ENCODE peak calls at places on chromosomes 12 and 14, in four cellular contexts. R, T, S and U are unnamed samples.

GRCh38 chr14:64632056-64632455 is 72.2 kb upstream of the PLEKHG3 start:
- DNase-seq in R (no peak), T (no peak), S (peak), U (peak)

GRCh38 chr14:96069421-96069820 is 30.3 kb downstream of the C14orf132 start:
- DNase-seq in R (no peak), T (no peak), S (peak), U (no peak)

GRCh38 chr14:102043251-102044025 is 43.4 kb downstream of the HSP90AA1 start:
- DNase-seq in R (no peak), T (no peak), S (no peak), U (peak)

GRCh38 chr12:14714437-14714836 is 18.0 kb upstream of the GUCY2C start:
- DNase-seq in R (no peak), T (no peak), S (no peak), U (no peak)

GRCh38 chr12:117064596-117064995 is 34.6 kb downstream of the TESC start:
- DNase-seq in R (no peak), T (peak), S (no peak), U (no peak)

GRCh38 chr12:88153959-88154358 is 11.9 kb downstream of the TMTC3 start:
- DNase-seq in R (peak), T (no peak), S (no peak), U (peak)

GRCh38 chr12:80321653-80322052 is 122.4 kb upstream of the PTPRQ start:
- DNase-seq in R (peak), T (no peak), S (no peak), U (peak)

GRCh38 chr14:101962503-101962874 is 1.9 kb upstream of the DYNC1H1 start:
- DNase-seq in R (peak), T (no peak), S (peak), U (peak)

GRCh38 chr12:96487214-96487613 is 2.2 kb upstream of the CFAP54 start:
- DNase-seq in R (peak), T (no peak), S (no peak), U (peak)

GRCh38 chr14:58815046-58815701 is 177.4 kb downstream of the DACT1 start:
- DNase-seq in R (peak), T (no peak), S (no peak), U (peak)

GRCh38 chr12:15151141-15152091 is 69.8 kb downstream of the RERG start:
- DNase-seq in R (peak), T (no peak), S (no peak), U (no peak)

GRCh38 chr14:90140956-90141316 is 79.1 kb downstream of the KCNK13 start:
- DNase-seq in R (peak), T (no peak), S (no peak), U (peak)

GRCh38 chr12:79766705-79767464 is 76.1 kb upstream of the PAWR start:
- DNase-seq in R (no peak), T (no peak), S (no peak), U (peak)

GRCh38 chr12:58931518-58931917 is 11.2 kb upstream of the LRIG3 start:
- DNase-seq in R (no peak), T (no peak), S (no peak), U (no peak)

GRCh38 chr12:51855586-51856428 is 7.3 kb upstream of the FIGNL2 start:
- DNase-seq in R (peak), T (no peak), S (no peak), U (peak)

GRCh38 chr14:61451891-61452400 is 130.6 kb downstream of the PRKCH start:
- DNase-seq in R (no peak), T (no peak), S (no peak), U (no peak)

GRCh38 chr14:34113051-34113511 is 162.2 kb upstream of the EGLN3 start:
- DNase-seq in R (peak), T (no peak), S (no peak), U (peak)

GRCh38 chr12:115541891-115542361 is 735.6 kb downstream of the MED13L start:
- DNase-seq in R (no peak), T (no peak), S (no peak), U (peak)

GRCh38 chr12:95141305-95141704 is 67.9 kb upstream of the NR2C1 start:
- DNase-seq in R (no peak), T (no peak), S (no peak), U (no peak)

GRCh38 chr12:132761032-132761910 is at the start of gene ANKLE2:
- DNase-seq in R (peak), T (peak), S (peak), U (peak)

GRCh38 chr14:101583006-101583708 is 21.9 kb downstream of the DIO3 start:
- DNase-seq in R (no peak), T (no peak), S (no peak), U (no peak)

GRCh38 chr12:110741795-110742717 is 635 bp downstream of the PPP1CC start:
- DNase-seq in R (peak), T (peak), S (no peak), U (no peak)

GRCh38 chr12:127711108-127711507 is 555.9 kb upstream of the TMEM132C start:
- DNase-seq in R (no peak), T (no peak), S (no peak), U (no peak)

GRCh38 chr14:68691031-68691864 is 101.6 kb downstream of the ZFP36L1 start:
- DNase-seq in R (no peak), T (no peak), S (no peak), U (no peak)

GRCh38 chr12:40970320-40970907 is 217.7 kb upstream of the PDZRN4 start:
- DNase-seq in R (no peak), T (no peak), S (no peak), U (no peak)

GRCh38 chr12:121009744-121010143 is 6.5 kb downstream of the C12orf43 start:
- DNase-seq in R (peak), T (peak), S (no peak), U (peak)

GRCh38 chr14:89304972-89305703 is 111.9 kb downstream of the FOXN3 start:
- DNase-seq in R (peak), T (no peak), S (no peak), U (peak)

GRCh38 chr12:991350-992278 is 591 bp downstream of the ERC1 start:
- DNase-seq in R (peak), T (no peak), S (peak), U (no peak)

GRCh38 chr14:97058071-97058470 is 260.9 kb downstream of the VRK1 start:
- DNase-seq in R (no peak), T (no peak), S (no peak), U (peak)

GRCh38 chr14:24430682-24431568 is 1.2 kb downstream of the KHNYN start:
- DNase-seq in R (peak), T (peak), S (no peak), U (peak)

GRCh38 chr14:65981192-65981843 is 504.9 kb upstream of the CCDC196 start:
- DNase-seq in R (no peak), T (no peak), S (peak), U (no peak)

GRCh38 chr12:5796171-5797091 is 148.6 kb downstream of the ANO2 start:
- DNase-seq in R (peak), T (peak), S (no peak), U (peak)

GRCh38 chr12:79012616-79013015 is 148.0 kb downstream of the SYT1 start:
- DNase-seq in R (no peak), T (no peak), S (no peak), U (no peak)

GRCh38 chr14:94936901-94937321 is 167.0 kb upstream of the GSC start:
- DNase-seq in R (no peak), T (no peak), S (peak), U (no peak)

GRCh38 chr14:34749408-34749807 is 35.0 kb upstream of the CFL2 start:
- DNase-seq in R (peak), T (no peak), S (no peak), U (no peak)

DNA sequence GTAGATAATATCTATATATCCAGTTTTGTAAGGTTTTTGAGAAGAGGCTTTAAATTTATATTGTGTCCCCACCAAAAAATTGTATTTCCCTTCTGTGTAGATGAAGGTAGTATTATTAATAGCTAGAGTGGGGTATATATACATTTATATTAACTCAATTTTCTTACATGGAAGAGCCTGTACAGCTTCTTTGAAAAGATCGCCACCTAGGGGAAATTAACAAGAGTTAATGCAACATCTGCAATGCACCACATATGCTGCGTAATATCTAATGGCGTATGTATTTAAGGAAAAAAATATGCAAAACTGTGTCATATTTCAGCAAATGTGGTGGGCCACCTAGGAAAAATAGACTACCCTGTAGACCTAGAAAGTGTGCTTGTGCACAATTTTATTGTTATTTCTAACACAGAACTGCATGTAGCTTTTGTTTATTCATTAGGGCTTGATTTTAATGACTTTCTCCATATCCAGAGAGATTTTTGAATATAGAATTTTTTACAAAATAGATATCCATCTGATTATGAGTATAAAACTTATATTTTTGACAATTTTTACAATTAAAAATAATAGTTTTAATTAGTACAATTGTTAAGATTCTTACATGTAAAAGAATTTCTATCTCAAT is 14.0 kb downstream of the CCER1 start:
- DNase-seq in R (peak), T (peak), S (no peak), U (peak)
- TF ChIP-seq CTCF in R (peak), T (peak), S (no peak), U (peak)

GRCh38 chr14:85534914-85535313 is 5.0 kb downstream of the FLRT2 start:
- DNase-seq in R (peak), T (no peak), S (no peak), U (no peak)

GRCh38 chr14:85536835-85537195 is 6.9 kb downstream of the FLRT2 start:
- DNase-seq in R (peak), T (no peak), S (no peak), U (peak)

GRCh38 chr14:85537526-85537925 is 7.6 kb downstream of the FLRT2 start:
- DNase-seq in R (no peak), T (no peak), S (no peak), U (no peak)

GRCh38 chr14:85535316-85535715 is 5.4 kb downstream of the FLRT2 start:
- DNase-seq in R (peak), T (no peak), S (no peak), U (no peak)

GRCh38 chr14:85535916-85536834 is 6.2 kb downstream of the FLRT2 start:
- DNase-seq in R (peak), T (no peak), S (no peak), U (peak)
- H3K4me3 ChIP-seq in R (peak), T (no peak), S (no peak), U (peak)

GRCh38 chr14:92656306-92656705 is 92.1 kb downstream of the LGMN start:
- DNase-seq in R (no peak), T (no peak), S (no peak), U (no peak)
- TF ChIP-seq CTCF in R (peak), T (peak), S (no peak), U (peak)

GRCh38 chr12:108768591-108769500 is 37.5 kb upstream of the CORO1C start:
- DNase-seq in R (no peak), T (peak), S (peak), U (no peak)
- H3K4me3 ChIP-seq in R (peak), T (no peak), S (no peak), U (no peak)

GRCh38 chr12:44930972-44931600 is 55.0 kb upstream of the NELL2 start:
- DNase-seq in R (peak), T (no peak), S (no peak), U (peak)
- TF ChIP-seq CTCF in R (peak), T (no peak), S (no peak), U (peak)

DNA sequence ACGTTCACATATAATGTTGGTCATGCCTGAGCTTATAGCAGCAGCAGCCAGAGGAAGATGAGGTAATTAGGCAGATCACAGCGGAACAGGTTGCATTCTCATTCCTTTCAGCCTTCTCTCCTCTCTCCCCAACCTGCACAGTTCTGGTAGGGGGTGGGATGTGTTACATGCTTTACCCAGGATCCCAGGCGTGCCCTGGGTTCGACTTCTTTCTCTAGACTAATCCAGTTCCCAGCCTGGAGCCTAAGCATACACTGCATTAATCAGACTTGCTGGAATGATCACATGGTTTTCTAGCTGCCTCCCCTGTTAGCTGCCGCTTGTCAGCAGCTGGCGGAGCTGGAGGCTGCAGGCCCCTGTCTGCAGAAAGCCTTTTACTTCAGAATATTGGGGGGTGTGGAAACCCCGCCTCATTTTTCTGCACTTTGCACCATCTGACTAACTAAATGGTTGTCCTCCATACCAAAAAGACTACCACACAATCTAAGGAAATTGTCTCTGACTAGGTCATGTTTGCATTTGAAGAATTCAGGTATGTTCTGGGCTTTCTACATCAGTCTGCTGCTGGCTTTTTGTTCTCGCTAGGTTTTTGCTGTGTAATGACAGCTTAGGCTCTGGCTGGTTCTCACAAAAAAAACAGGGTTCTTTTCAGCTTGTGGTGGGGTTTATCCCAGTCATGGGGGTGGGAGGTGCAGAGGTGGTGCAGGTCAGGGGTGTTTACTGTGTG is 45.9 kb upstream of the EVL start:
- DNase-seq in R (peak), T (no peak), S (no peak), U (no peak)
- H3K4me3 ChIP-seq in R (no peak), T (no peak), S (no peak), U (no peak)

DNA sequence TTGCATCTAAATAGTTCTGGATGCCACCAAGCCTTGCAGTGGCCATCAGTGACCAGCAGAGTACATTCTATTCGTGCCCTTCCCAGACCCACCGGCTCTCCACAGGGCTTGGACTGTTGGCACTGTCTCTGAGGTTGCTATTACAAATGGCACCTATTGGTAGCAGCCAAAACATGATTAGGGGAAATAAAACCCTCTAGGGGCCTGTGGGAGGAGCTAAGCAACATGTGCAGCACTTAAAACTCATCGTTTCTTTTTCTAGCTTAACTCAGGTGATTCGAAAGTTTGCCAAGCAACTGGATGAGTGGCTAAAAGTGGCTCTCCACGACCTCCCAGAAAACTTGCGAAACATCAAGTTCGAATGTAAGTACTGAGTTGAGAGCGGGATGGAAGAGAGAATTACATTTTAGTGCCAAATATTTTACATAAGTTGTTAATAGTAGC is 65.4 kb upstream of the RIC8B start:
- DNase-seq in R (no peak), T (no peak), S (peak), U (no peak)
- TF ChIP-seq CTCF in R (no peak), T (no peak), S (no peak), U (peak)

GRCh38 chr12:71158361-71158882 is 623 bp upstream of the TSPAN8 start:
- DNase-seq in R (peak), T (no peak), S (no peak), U (no peak)

GRCh38 chr12:71160585-71160984 is 2.8 kb upstream of the TSPAN8 start:
- DNase-seq in R (peak), T (no peak), S (no peak), U (no peak)

GRCh38 chr12:71159260-71159659 is 1.5 kb upstream of the TSPAN8 start:
- DNase-seq in R (no peak), T (no peak), S (no peak), U (no peak)

GRCh38 chr12:71155228-71155627 is 2.6 kb downstream of the TSPAN8 start:
- DNase-seq in R (no peak), T (no peak), S (no peak), U (no peak)

GRCh38 chr12:71157601-71158233 is at the start of gene TSPAN8:
- DNase-seq in R (no peak), T (no peak), S (no peak), U (no peak)
- H3K4me3 ChIP-seq in R (no peak), T (no peak), S (no peak), U (no peak)

DNA sequence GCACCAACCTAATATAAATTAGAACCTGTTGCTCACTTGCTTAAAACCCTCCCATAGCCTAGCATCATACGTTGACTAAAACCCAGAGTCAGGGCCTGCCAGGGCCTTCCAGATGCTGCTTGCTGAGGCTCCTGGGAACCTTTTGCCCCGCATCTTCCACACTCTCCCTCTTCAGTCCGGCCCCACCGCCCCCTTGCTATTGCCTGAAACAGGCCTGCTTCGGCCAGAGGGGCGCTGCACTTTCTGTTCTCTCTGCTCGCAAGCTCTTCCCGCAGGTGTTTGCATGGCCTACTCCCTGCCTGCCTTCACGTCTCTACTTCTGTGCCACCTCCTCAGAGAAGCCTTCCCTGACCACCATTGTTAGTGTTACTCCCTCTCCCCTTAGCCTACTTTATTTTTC is 13.7 kb upstream of the TCTN2 start:
- DNase-seq in R (no peak), T (no peak), S (no peak), U (no peak)
- TF ChIP-seq CTCF in R (no peak), T (no peak), S (no peak), U (no peak)

GRCh38 chr12:2692156-2692555 is 102.6 kb upstream of the FKBP4 start:
- DNase-seq in R (no peak), T (no peak), S (peak), U (no peak)
- H3K4me3 ChIP-seq in R (no peak), T (no peak), S (no peak), U (no peak)